ENCODE peak calls at places on chromosomes 6 and 20, in ten cellular contexts. M, Q, I, C, D, R, F, H, V and O are unnamed samples.

GRCh38 chr20:59823030-59823423 is 110.4 kb downstream of the SYCP2 start:
- DNase-seq in M (no peak), Q (no peak), I (no peak), C (no peak), D (no peak), R (no peak), F (no peak), H (no peak), V (no peak), O (no peak)

GRCh38 chr6:108260126-108260808 is 573 bp downstream of the SNX3 start:
- DNase-seq in M (peak; percentile 0), Q (peak; percentile 50), I (no peak), C (peak; percentile 68), D (peak; percentile 55), R (peak; percentile 65), F (peak; percentile 16), H (peak; percentile 54), V (peak; percentile 12), O (peak; percentile 43)

GRCh38 chr6:74044417-74045096 is 348.6 kb downstream of the CD109 start:
- DNase-seq in M (no peak), Q (no peak), I (peak; percentile 18), C (peak; percentile 52), D (peak; percentile 34), R (no peak), F (no peak), H (no peak), V (no peak), O (peak; percentile 9)

GRCh38 chr6:72182337-72183246 is 296.2 kb downstream of the RIMS1 start:
- DNase-seq in M (no peak), Q (peak; percentile 19), I (no peak), C (peak; percentile 58), D (peak; percentile 11), R (peak; percentile 66), F (no peak), H (peak; percentile 82), V (no peak), O (no peak)

GRCh38 chr6:4645713-4646356 is 130.4 kb upstream of the CDYL start:
- DNase-seq in M (no peak), Q (no peak), I (no peak), C (no peak), D (no peak), R (no peak), F (no peak), H (no peak), V (no peak), O (no peak)

GRCh38 chr20:54431545-54431944 is 43.8 kb upstream of the DOK5 start:
- DNase-seq in M (no peak), Q (peak; percentile 16), I (no peak), C (peak; percentile 65), D (no peak), R (peak; percentile 70), F (no peak), H (peak; percentile 36), V (no peak), O (peak; percentile 22)

GRCh38 chr6:87848616-87849015 is 146.6 kb upstream of the AKIRIN2 start:
- DNase-seq in M (no peak), Q (no peak), I (no peak), C (no peak), D (no peak), R (peak; percentile 20), F (no peak), H (no peak), V (no peak), O (no peak)

GRCh38 chr20:34365765-34366213 is 2.7 kb downstream of the ITCH start:
- DNase-seq in M (no peak), Q (no peak), I (no peak), C (no peak), D (no peak), R (no peak), F (peak; percentile 51), H (no peak), V (no peak), O (no peak)

GRCh38 chr6:2877057-2877882 is 25.8 kb downstream of the SERPINB9 start:
- DNase-seq in M (no peak), Q (no peak), I (peak; percentile 46), C (no peak), D (peak; percentile 92), R (peak; percentile 26), F (no peak), H (no peak), V (no peak), O (peak; percentile 64)

GRCh38 chr6:21826031-21826430 is 232.5 kb downstream of the SOX4 start:
- DNase-seq in M (no peak), Q (no peak), I (no peak), C (peak; percentile 19), D (no peak), R (peak; percentile 88), F (no peak), H (no peak), V (no peak), O (peak; percentile 71)

GRCh38 chr6:163099621-163100171 is 314.8 kb upstream of the QKI start:
- DNase-seq in M (no peak), Q (no peak), I (no peak), C (no peak), D (no peak), R (peak; percentile 41), F (no peak), H (no peak), V (no peak), O (no peak)

GRCh38 chr6:140478631-140479030 is 1104.2 kb upstream of the CITED2 start:
- DNase-seq in M (no peak), Q (no peak), I (no peak), C (no peak), D (no peak), R (no peak), F (no peak), H (no peak), V (no peak), O (peak; percentile 22)

GRCh38 chr6:74931567-74931966 is 274.3 kb downstream of the COL12A1 start:
- DNase-seq in M (no peak), Q (no peak), I (no peak), C (peak; percentile 79), D (peak; percentile 45), R (peak; percentile 64), F (no peak), H (no peak), V (no peak), O (no peak)

GRCh38 chr20:12989586-12989985 is 19.2 kb upstream of the SPTLC3 start:
- DNase-seq in M (no peak), Q (no peak), I (no peak), C (no peak), D (no peak), R (no peak), F (no peak), H (no peak), V (no peak), O (no peak)

GRCh38 chr6:6856538-6857523 is 250.9 kb upstream of the RREB1 start:
- DNase-seq in M (no peak), Q (peak; percentile 15), I (peak; percentile 21), C (peak; percentile 63), D (peak; percentile 22), R (no peak), F (no peak), H (no peak), V (peak; percentile 2), O (no peak)

GRCh38 chr6:110520992-110521543 is 44.7 kb upstream of the SLC22A16 start:
- DNase-seq in M (no peak), Q (no peak), I (no peak), C (no peak), D (no peak), R (no peak), F (no peak), H (no peak), V (no peak), O (no peak)

GRCh38 chr6:134436281-134436815 is 118.4 kb upstream of the SGK1 start:
- DNase-seq in M (no peak), Q (peak; percentile 81), I (peak; percentile 28), C (peak; percentile 98), D (peak; percentile 95), R (peak; percentile 94), F (peak; percentile 33), H (peak; percentile 17), V (peak; percentile 6), O (peak; percentile 95)

GRCh38 chr6:29984232-29984631 is 41.9 kb downstream of the HLA-A start:
- DNase-seq in M (no peak), Q (no peak), I (no peak), C (no peak), D (no peak), R (no peak), F (no peak), H (no peak), V (no peak), O (no peak)

GRCh38 chr6:37920667-37921066 is 101.1 kb downstream of the ZFAND3 start:
- DNase-seq in M (no peak), Q (no peak), I (no peak), C (peak; percentile 7), D (no peak), R (no peak), F (no peak), H (peak; percentile 1), V (no peak), O (no peak)

GRCh38 chr6:112218563-112218962 is 35.8 kb downstream of the LAMA4 start:
- DNase-seq in M (peak; percentile 14), Q (no peak), I (peak; percentile 74), C (peak; percentile 71), D (peak; percentile 52), R (peak; percentile 50), F (no peak), H (no peak), V (no peak), O (no peak)

GRCh38 chr20:63080411-63080810 is 73.6 kb upstream of the BHLHE23 start:
- DNase-seq in M (no peak), Q (no peak), I (no peak), C (no peak), D (no peak), R (no peak), F (no peak), H (no peak), V (no peak), O (no peak)

GRCh38 chr6:158926429-158926828 is 73.6 kb downstream of the RSPH3 start:
- DNase-seq in M (no peak), Q (no peak), I (no peak), C (peak; percentile 74), D (peak; percentile 87), R (peak; percentile 42), F (no peak), H (no peak), V (no peak), O (no peak)

GRCh38 chr6:36963451-36964290 is 9.1 kb downstream of the PI16 start:
- DNase-seq in M (no peak), Q (no peak), I (no peak), C (no peak), D (no peak), R (peak; percentile 41), F (peak; percentile 67), H (no peak), V (peak; percentile 50), O (no peak)

GRCh38 chr20:13771853-13772453 is 12.8 kb downstream of the ESF1 start:
- DNase-seq in M (peak; percentile 40), Q (peak; percentile 14), I (no peak), C (peak; percentile 59), D (peak; percentile 35), R (no peak), F (no peak), H (peak; percentile 34), V (peak; percentile 9), O (peak; percentile 33)

GRCh38 chr6:137949686-137950390 is 82.8 kb downstream of the TNFAIP3 start:
- DNase-seq in M (no peak), Q (no peak), I (no peak), C (no peak), D (no peak), R (no peak), F (no peak), H (no peak), V (peak; percentile 68), O (no peak)

GRCh38 chr20:15699431-15700146 is 873.7 kb downstream of the KIF16B start:
- DNase-seq in M (no peak), Q (no peak), I (no peak), C (no peak), D (no peak), R (no peak), F (no peak), H (no peak), V (no peak), O (no peak)

GRCh38 chr6:105733556-105734162 is 330.8 kb upstream of the PREP start:
- DNase-seq in M (peak; percentile 39), Q (peak; percentile 55), I (no peak), C (peak; percentile 70), D (peak; percentile 29), R (peak; percentile 59), F (no peak), H (peak; percentile 4), V (peak; percentile 39), O (no peak)

GRCh38 chr6:28140616-28141015 is 1.1 kb upstream of the ZKSCAN8 start:
- DNase-seq in M (no peak), Q (no peak), I (no peak), C (no peak), D (no peak), R (no peak), F (no peak), H (no peak), V (no peak), O (no peak)